ENCODE peak calls at places on chromosome 1, in six cellular contexts. K, I, V, N, G and Y are unnamed samples. For H3K4me1, the result is how much of the 10 kb centered on the place peaks cover.

GRCh38 chr1:101221945-101222429 is 14.8 kb upstream of the S1PR1 start:
- DNase-seq in K (no peak), I (no peak), V (no peak), N (no peak), G (no peak), Y (no peak)

GRCh38 chr1:245336149-245336983 is 181.6 kb downstream of the KIF26B start:
- DNase-seq in K (no peak), I (peak), V (no peak), N (no peak), G (no peak), Y (no peak)

GRCh38 chr1:39569034-39569433 is 7.6 kb downstream of the PABPC4 start:
- DNase-seq in K (no peak), I (no peak), V (no peak), N (no peak), G (no peak), Y (no peak)

GRCh38 chr1:244865028-244865371 is 657 bp upstream of the HNRNPU start:
- DNase-seq in K (no peak), I (peak), V (no peak), N (peak), G (peak), Y (peak)

GRCh38 chr1:61192666-61193325 is 110.4 kb downstream of the NFIA start:
- DNase-seq in K (no peak), I (no peak), V (peak), N (no peak), G (no peak), Y (no peak)

GRCh38 chr1:94820918-94821317 is 761 bp downstream of the SLC44A3 start:
- DNase-seq in K (no peak), I (no peak), V (no peak), N (no peak), G (no peak), Y (no peak)

GRCh38 chr1:2411801-2412394 is 466 bp downstream of the PEX10 start:
- DNase-seq in K (no peak), I (no peak), V (peak), N (no peak), G (no peak), Y (peak)

GRCh38 chr1:36269408-36269838 is 36.7 kb upstream of the SH3D21 start:
- DNase-seq in K (no peak), I (peak), V (peak), N (no peak), G (no peak), Y (no peak)

DNA sequence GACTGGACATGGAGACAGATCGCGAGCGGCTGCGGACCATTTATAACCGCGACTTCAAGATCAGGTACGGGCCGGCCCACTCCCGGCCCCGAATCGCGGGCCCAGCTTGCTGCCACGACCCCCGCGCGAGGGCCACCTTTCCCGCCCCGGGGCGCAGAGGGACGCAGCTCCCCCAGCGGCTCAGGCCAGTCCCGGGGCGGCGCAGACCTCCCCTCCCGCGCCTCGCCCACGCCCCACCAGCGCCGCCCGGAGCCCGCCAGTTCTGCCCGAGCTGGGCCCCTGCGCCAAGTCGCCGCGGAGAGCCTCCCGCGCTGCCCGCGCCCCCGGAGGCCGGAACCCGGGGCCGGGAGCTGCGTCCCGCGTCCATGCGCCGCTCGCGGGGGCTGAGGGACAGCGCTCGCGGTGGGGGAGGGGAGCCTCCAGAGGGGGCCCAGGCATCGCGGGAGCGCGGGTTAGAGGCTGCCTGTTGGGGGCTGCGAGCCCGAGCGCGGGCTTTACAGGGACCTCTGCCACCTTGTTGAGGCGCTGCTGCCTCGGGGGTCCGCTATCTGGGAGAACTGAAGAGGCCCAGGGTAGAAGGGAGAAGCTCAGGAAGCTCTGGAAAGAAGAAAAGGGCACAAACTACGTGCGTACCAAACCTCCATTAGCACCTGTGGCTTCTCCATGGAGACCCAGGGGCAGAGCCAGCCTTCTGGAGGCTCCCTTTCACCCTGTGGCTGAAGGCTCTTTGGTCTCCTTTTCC is 698 bp downstream of the MOV10 start:
- DNase-seq in K (peak), I (no peak), V (no peak), N (peak), G (peak), Y (peak)
- H3K27ac ChIP-seq in K (peak), I (peak), V (peak), N (peak), G (peak), Y (peak)

GRCh38 chr1:8477983-8478362 is 160.1 kb downstream of the SLC45A1 start:
- DNase-seq in K (no peak), I (no peak), V (no peak), N (no peak), G (no peak), Y (no peak)

GRCh38 chr1:8481650-8482380 is 163.9 kb downstream of the SLC45A1 start:
- DNase-seq in K (no peak), I (no peak), V (peak), N (no peak), G (no peak), Y (no peak)

GRCh38 chr1:8476021-8476420 is 158.1 kb downstream of the SLC45A1 start:
- DNase-seq in K (no peak), I (no peak), V (no peak), N (no peak), G (no peak), Y (no peak)

GRCh38 chr1:8477199-8477982 is 159.5 kb downstream of the SLC45A1 start:
- DNase-seq in K (no peak), I (no peak), V (no peak), N (no peak), G (no peak), Y (no peak)

DNA sequence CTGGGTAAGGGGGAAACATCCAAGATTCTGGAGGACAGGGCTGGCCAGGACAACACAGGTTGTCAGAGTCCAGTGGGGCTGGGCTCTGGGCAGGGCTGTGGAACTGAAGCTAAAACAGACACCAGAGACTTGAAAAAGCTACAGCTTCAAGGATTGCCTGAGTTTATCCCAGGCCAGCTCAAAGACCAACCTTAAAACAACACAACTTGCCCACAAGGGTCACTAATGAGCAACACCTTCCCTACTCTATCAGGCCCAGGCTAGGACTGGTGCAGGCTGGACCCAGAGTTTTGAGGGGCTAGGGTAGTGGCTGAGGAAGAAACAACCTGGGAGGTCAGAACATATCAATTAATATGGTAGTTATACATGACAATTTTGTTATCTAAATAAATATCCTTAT is 160.7 kb downstream of the SLC45A1 start:
- DNase-seq in K (no peak), I (no peak), V (no peak), N (no peak), G (no peak), Y (no peak)
- H3K4me1 ChIP-seq in K (under half), I (under half), V (under half), N (under half), G (under half), Y (under half)

GRCh38 chr1:148309940-148310500 is 157.9 kb upstream of the NBPF11 start:
- DNase-seq in K (no peak), I (no peak), V (no peak), N (no peak), G (no peak), Y (no peak)
- H3K27ac ChIP-seq in K (no peak), I (no peak), V (no peak), N (no peak), G (no peak), Y (no peak)

DNA sequence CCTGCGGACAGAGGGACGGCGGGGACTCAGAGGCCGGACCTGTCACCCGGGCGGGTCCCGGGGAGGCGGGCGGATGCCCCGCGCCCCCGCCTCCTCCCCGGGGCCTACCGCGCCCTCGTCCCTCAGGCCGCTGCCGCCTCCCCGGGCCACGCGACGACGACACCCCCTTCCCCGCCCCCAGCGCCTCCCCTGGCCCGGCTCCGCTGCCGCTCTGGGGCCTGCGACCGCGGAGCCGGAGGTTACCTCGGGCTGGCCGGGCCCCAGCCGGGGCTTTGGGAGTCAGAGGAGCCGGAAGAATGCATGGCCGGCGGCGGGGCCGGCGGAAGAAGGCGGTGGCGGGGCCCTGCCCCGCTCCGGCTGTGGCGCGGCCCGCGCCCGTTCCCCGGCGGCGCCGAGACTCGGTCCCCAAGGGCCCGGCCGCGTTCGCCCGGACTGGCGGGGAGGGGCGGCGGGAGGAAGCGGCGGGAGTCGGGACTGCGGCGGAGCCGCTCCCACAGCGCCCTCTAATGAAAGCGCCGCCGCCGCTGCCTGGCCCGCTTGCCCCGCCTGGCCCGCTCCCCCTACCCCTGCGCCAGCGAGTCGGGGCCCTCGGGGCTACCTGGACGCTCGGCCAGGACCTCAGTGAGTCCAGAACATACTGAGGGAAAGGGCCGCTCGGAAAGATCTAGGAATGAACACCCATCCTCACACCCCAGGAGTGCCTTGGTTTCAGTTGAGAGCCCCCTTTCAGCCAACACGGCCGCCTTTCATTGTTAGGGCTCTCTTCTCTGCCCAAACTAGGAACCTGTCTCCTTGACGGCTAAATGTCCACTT is at the start of gene LPGAT1:
- DNase-seq in K (peak), I (peak), V (peak), N (peak), G (peak), Y (peak)
- H3K4me1 ChIP-seq in K (under half), I (under half), V (under half), N (under half), G (under half), Y (under half)

GRCh38 chr1:21534674-21535378 is 25.6 kb downstream of the ALPL start:
- DNase-seq in K (no peak), I (peak), V (peak), N (no peak), G (no peak), Y (no peak)

GRCh38 chr1:21536223-21536622 is 27.0 kb downstream of the ALPL start:
- DNase-seq in K (no peak), I (no peak), V (peak), N (no peak), G (no peak), Y (no peak)

GRCh38 chr1:21539933-21540332 is 30.7 kb downstream of the ALPL start:
- DNase-seq in K (no peak), I (peak), V (no peak), N (no peak), G (no peak), Y (peak)

GRCh38 chr1:21537932-21538630 is 28.9 kb downstream of the ALPL start:
- DNase-seq in K (no peak), I (peak), V (peak), N (peak), G (no peak), Y (peak)

DNA sequence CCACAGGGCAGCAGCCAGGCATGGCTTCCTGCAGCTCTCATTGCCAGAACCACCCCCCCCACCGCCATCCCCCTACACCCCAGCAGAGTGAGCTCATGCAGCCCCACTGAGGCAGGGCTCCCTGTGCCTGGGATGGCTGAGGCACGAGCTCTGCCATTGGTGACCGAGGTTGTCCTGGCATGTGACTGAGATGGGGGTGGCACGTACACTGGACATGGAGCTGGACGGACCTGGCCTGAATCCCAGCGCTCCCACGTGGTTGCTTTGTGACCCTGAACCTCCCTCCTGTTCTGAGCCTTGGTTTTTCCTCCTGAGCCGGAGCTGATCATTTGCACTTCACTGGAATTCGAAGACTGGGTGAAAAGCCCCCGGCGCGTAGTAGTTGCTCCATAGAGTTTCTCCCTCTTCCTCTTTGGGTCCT is 28.3 kb downstream of the ALPL start:
- DNase-seq in K (no peak), I (peak), V (no peak), N (no peak), G (no peak), Y (peak)
- H3K27ac ChIP-seq in K (no peak), I (peak), V (no peak), N (no peak), G (no peak), Y (peak)

GRCh38 chr1:89635825-89636815 is 3.2 kb downstream of the LRRC8C start:
- DNase-seq in K (no peak), I (no peak), V (peak), N (no peak), G (no peak), Y (no peak)
- H3K4me1 ChIP-seq in K (under half), I (under half), V (under half), N (under half), G (under half), Y (under half)

DNA sequence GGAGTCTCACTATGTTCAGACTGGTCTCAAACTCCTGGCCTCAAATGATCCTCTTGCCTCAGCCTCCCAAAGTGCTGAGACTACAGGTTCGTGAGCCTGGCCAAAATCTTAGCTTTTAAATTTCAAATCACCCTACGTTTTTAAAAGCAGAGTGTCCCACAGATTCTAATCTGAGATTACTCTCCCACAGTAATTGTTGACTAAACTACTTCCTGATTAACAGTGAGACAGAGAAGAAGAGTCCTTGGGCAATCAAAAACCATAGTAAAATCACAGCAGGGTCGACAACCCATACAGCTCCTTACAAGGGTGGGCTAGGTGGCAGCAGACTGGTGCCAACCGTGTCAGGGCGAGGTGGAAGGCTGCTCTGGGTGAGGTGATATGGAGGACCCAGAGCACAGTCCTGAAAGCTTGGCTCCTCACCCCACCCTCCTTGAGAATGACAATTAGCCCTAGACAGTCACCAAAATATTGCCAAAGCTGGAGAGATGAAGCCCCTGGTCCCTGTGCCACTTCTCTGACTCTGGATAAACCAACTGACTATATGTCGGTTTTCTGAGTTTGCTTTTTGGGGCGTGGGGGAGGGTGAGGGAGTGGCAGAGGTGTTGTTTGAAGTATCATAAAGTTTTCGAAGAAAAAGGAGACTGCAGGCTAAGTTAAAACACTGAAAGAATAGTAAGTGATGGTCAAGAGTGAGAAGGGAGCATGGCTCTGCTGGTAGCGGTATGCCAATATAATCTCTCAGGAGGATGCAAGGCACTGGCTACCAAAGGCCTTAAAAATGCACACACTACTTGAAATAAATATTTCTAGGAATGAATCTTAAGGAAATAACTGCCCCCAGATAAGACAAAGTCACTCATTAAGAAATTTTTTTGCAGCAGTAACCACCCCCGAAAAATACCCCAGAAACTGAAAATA is 86.8 kb downstream of the SLC45A1 start:
- DNase-seq in K (no peak), I (no peak), V (no peak), N (no peak), G (no peak), Y (no peak)
- H3K27ac ChIP-seq in K (peak), I (peak), V (no peak), N (peak), G (peak), Y (no peak)

DNA sequence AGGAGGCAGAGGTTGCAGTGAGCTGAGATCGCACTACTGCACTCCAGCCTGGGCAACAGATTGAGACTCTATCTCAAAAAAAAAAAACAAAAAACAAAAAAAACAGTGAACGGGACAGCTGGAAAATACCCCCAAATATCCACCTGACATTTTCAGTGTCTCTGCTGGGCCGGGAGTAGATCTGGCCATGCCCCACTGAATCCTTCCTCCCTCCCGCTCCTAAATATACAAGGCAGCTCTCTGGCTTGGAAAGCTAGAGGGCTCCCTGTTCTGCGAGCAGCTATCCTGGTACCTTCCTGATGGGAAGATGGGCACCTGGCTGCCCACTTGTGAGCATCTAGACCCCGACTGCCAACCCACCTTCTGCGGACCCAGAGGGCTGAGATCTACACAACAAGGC is 21.4 kb downstream of the SPSB1 start:
- DNase-seq in K (no peak), I (no peak), V (no peak), N (no peak), G (no peak), Y (no peak)
- H3K4me1 ChIP-seq in K (under half), I (under half), V (under half), N (under half), G (half or more), Y (under half)

GRCh38 chr1:153790282-153790995 is 15.2 kb downstream of the SLC27A3 start:
- DNase-seq in K (peak), I (peak), V (peak), N (peak), G (peak), Y (peak)
- H3K27ac ChIP-seq in K (peak), I (peak), V (no peak), N (peak), G (peak), Y (peak)

GRCh38 chr1:19463204-19463803 is 22.0 kb downstream of the CAPZB start:
- DNase-seq in K (peak), I (no peak), V (no peak), N (no peak), G (no peak), Y (no peak)

GRCh38 chr1:19460535-19461351 is 24.6 kb downstream of the CAPZB start:
- DNase-seq in K (peak), I (no peak), V (no peak), N (no peak), G (no peak), Y (no peak)

GRCh38 chr1:19461352-19461645 is 24.0 kb downstream of the CAPZB start:
- DNase-seq in K (peak), I (no peak), V (no peak), N (no peak), G (no peak), Y (no peak)

GRCh38 chr1:19465123-19465522 is 20.2 kb downstream of the CAPZB start:
- DNase-seq in K (no peak), I (no peak), V (peak), N (no peak), G (no peak), Y (no peak)

GRCh38 chr1:19462781-19463180 is 22.6 kb downstream of the CAPZB start:
- DNase-seq in K (no peak), I (no peak), V (no peak), N (no peak), G (no peak), Y (no peak)
- H3K4me1 ChIP-seq in K (under half), I (half or more), V (under half), N (under half), G (half or more), Y (under half)